ENCODE peak calls at places on chromosomes 6 and 20, in four cellular contexts. P is HEK293T; A is stimulated activated CD8-positive, alpha-beta memory T cell treated with anti-CD3 and anti-CD28 coated beads, Interleukin-7, amount 100 ng/mL, for 4 hours; F is MV-4-11. J is an unnamed sample.
A peak's percentile ranks its signal among the peaks of the same experiment; 100 is the strongest.

GRCh38 chr6:87722831-87723726 is 21.0 kb upstream of the AKIRIN2 start:
- DNase-seq in P (no peak), A (no peak), F (peak; percentile 84), J (peak; percentile 56)

GRCh38 chr6:43951756-43952675 is 175.2 kb downstream of the MRPL14 start:
- DNase-seq in P (no peak), A (no peak), F (peak; percentile 57), J (no peak)

GRCh38 chr20:24034820-24035219 is 46.2 kb upstream of the GGTLC1 start:
- DNase-seq in P (no peak), A (no peak), F (no peak), J (no peak)

GRCh38 chr6:32047084-32047478 is 8.9 kb downstream of the CYP21A2 start:
- DNase-seq in P (no peak), A (no peak), F (no peak), J (peak; percentile 36)

GRCh38 chr6:84284428-84285033 is 57.1 kb upstream of the CEP162 start:
- DNase-seq in P (peak; percentile 35), A (no peak), F (no peak), J (peak; percentile 17)

GRCh38 chr6:13360671-13361540 is 32.6 kb upstream of the TBC1D7 start:
- DNase-seq in P (no peak), A (no peak), F (peak; percentile 88), J (no peak)

GRCh38 chr6:63882208-63882607 is 246.6 kb downstream of the PHF3 start:
- DNase-seq in P (peak; percentile 46), A (no peak), F (no peak), J (no peak)

GRCh38 chr6:147390909-147391536 is 117.5 kb upstream of the SAMD5 start:
- DNase-seq in P (peak; percentile 23), A (no peak), F (peak; percentile 1), J (peak; percentile 5)

GRCh38 chr6:69841862-69842261 is 24.5 kb upstream of the COL19A1 start:
- DNase-seq in P (no peak), A (no peak), F (no peak), J (no peak)

GRCh38 chr20:56722042-56722441 is 92.9 kb downstream of the TFAP2C start:
- DNase-seq in P (no peak), A (no peak), F (peak; percentile 100), J (no peak)

GRCh38 chr20:58238490-58238889 is 10.0 kb upstream of the ANKRD60 start:
- DNase-seq in P (no peak), A (no peak), F (no peak), J (no peak)

J was measured in neuronal stem cell.